ENCODE peak calls at places on chromosome 1, in five cellular contexts. K is sigmoid colon, Q is hepatocyte, E is colonic mucosa, I is lower lobe of right lung. U is an unnamed sample.

GRCh38 chr1:83102630-83103071 is 896.3 kb downstream of the TTLL7 start:
- DNase-seq in K (no peak), Q (peak), E (no peak), I (no peak), U (no peak)

GRCh38 chr1:66644331-66644730 is 107.9 kb upstream of the DYNLT5 start:
- DNase-seq in K (no peak), Q (no peak), E (no peak), I (no peak), U (no peak)

GRCh38 chr1:89815611-89816010 is 5.2 kb upstream of the LRRC8D start:
- DNase-seq in K (no peak), Q (no peak), E (no peak), I (no peak), U (no peak)

GRCh38 chr1:29426701-29427279 is 190.5 kb downstream of the PTPRU start:
- DNase-seq in K (peak), Q (no peak), E (no peak), I (no peak), U (no peak)

GRCh38 chr1:57131701-57132394 is 166.0 kb upstream of the C8B start:
- DNase-seq in K (no peak), Q (no peak), E (no peak), I (no peak), U (no peak)

GRCh38 chr1:33007190-33008050 is 29.3 kb downstream of the AK2 start:
- DNase-seq in K (no peak), Q (peak), E (no peak), I (no peak), U (no peak)

GRCh38 chr1:231639819-231640218 is 13.2 kb downstream of the DISC1 start:
- DNase-seq in K (no peak), Q (no peak), E (no peak), I (no peak), U (no peak)

GRCh38 chr1:178064191-178064821 is 29.6 kb upstream of the RASAL2 start:
- DNase-seq in K (no peak), Q (no peak), E (no peak), I (no peak), U (no peak)

GRCh38 chr1:35442737-35443136 is 114.5 kb downstream of the KIAA0319L start:
- DNase-seq in K (no peak), Q (no peak), E (no peak), I (no peak), U (no peak)

GRCh38 chr1:228430243-228430642 is 13.6 kb upstream of the TRIM17 start:
- DNase-seq in K (peak), Q (no peak), E (no peak), I (no peak), U (no peak)

GRCh38 chr1:147292635-147293251 is 50.3 kb downstream of the CHD1L start:
- DNase-seq in K (no peak), Q (no peak), E (no peak), I (no peak), U (no peak)

GRCh38 chr1:85504417-85504816 is 39.5 kb upstream of the DDAH1 start:
- DNase-seq in K (no peak), Q (no peak), E (no peak), I (no peak), U (no peak)

GRCh38 chr1:199089393-199090122 is 450.7 kb downstream of the PTPRC start:
- DNase-seq in K (no peak), Q (no peak), E (no peak), I (no peak), U (no peak)

GRCh38 chr1:166153641-166154350 is 13.0 kb downstream of the FAM78B start:
- DNase-seq in K (no peak), Q (no peak), E (no peak), I (no peak), U (no peak)

GRCh38 chr1:176559474-176560390 is 96.8 kb downstream of the PAPPA2 start:
- DNase-seq in K (peak), Q (peak), E (peak), I (no peak), U (no peak)

DNA sequence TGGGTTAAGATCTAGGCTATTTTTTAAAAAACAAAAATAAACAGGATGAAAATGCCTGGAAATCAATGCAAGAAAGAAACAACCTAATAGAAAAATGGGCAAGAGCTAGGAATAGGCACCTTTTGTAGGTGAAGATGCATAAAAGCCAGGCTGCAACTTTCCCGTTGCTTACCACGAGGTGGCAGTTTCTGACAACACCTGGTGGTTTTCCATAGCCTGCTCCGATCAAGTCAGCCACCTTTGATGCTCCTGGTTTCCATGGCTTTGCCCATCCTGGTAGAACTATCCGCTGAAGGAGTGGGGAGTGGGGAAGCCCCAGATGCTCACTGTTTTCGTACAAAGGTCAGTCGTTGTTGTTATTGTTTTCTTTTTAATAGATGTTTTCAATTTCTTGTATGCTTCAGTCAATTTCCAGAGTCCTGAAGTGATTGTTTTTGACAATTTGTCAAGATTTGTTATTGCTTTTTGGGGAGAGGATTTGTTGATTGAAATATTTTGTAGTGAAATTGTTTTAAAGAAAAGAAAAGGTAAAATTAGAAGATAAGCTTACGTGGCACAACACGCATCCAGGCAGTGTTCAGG is 24.1 kb downstream of the UBE2Q1 start:
- DNase-seq in K (no peak), Q (peak), E (peak), I (no peak), U (no peak)
- TF ChIP-seq CTCF in K (no peak), Q (peak), E (peak), I (peak), U (no peak)

DNA sequence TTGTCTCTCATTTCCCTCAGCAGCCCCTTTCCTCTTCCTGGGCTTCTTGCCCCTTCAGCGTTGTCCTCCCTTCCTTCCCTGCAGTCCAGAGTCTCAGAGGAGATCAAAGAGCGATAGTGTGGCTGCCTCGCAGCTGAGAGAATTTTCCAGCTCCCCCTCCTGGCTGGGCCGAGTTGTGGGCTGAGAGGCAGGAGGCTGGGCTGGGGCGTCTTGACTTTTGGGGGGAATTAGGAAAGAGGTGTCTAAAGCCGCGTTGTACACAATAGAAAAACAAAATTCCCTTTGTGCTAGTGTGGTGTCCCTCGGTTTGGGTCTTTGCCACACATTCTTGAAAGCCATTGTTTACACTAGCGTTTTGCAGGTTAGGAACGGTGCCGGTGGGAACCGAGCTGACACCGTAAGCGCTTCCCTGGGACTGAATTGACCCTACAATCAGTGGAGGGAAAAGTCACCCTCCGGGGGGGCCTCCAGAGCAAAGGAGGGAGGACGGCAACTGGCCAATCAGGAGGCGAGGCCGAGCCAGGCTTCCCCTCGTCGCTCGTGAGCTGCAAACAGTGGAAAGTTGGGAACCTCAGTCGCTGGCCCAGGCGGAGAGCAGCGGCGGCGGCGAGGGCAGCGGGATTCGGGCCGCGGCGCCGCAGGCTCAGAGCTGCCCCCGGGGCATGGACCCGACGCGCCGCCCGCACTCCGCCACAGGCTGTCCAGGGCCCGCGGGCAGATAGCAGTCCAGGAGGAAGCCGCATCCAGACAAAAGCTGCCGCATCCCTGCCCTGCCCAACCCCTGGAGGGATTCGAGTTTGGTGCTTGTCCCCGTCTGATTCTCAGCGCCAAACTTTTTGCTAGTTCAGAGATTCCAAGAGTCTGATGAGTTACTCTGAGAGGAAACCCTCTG is at the start of gene HMCN1:
- DNase-seq in K (peak), Q (peak), E (peak), I (peak), U (peak)
- TF ChIP-seq CTCF in K (no peak), Q (peak), E (no peak), I (peak), U (no peak)

GRCh38 chr1:101474039-101474665 is 237.3 kb downstream of the S1PR1 start:
- DNase-seq in K (no peak), Q (peak), E (no peak), I (no peak), U (no peak)
- TF ChIP-seq CTCF in K (no peak), Q (peak), E (no peak), I (peak), U (no peak)

DNA sequence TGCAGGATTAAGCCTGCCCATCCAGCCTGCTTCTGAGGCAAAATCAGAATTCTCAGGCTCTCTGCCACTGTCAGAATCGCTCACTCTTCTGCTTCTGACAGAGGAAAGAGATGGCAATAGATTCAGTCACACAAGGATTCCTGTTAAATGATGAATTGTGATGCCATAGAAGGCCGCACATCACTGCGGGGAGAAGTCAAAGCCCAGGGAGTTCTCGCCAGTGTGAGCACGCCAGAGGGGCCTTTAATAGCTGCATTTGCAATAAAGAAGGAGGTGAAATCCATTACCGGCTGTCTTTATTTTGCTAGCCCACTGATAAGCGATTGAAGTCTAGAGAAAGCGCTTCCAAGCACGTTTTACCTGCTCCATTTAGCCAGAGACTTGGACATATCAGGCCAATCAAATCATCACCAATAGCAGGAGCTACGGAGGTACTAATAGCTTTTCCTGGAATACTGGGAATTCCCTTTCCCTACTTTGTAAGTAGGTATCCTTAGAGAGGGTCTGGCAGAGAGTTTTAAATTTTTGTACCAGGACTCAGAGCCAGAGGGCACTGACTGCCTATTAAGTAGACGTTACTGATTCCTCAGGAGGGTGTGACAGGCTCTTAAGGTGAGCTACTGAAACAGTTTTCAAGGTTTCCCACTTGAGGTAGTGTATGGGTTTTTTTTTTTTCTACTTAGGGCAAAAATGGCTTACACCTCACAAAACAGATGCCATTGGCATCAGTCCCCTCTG is 10.1 kb upstream of the TARBP1 start:
- DNase-seq in K (no peak), Q (no peak), E (no peak), I (no peak), U (no peak)
- TF ChIP-seq CTCF in K (no peak), Q (peak), E (no peak), I (no peak), U (no peak)